ENCODE peak calls at places on chromosomes 11 and 22, in ten cellular contexts. P is left lung; O is mesenchymal stem cell; B is left ventricle myocardium inferior; N is IMR-90; H is heart right ventricle; Z is Caco-2; T is pancreas; S is NT2/D1; G is CD4-positive, CD25-positive, alpha-beta regulatory T cell. X is an unnamed sample. For H3K36me3 and H3K4me1, the result is how much of the 10 kb centered on the place peaks cover.

GRCh38 chr22:27349456-27349855 is 452.1 kb downstream of the MN1 start:
- DNase-seq in P (no peak), O (no peak), B (no peak), N (peak), H (no peak), Z (no peak), T (no peak), S (no peak), G (no peak), X (peak)

GRCh38 chr11:77179681-77180080 is 51.6 kb downstream of the MYO7A start:
- DNase-seq in P (peak), O (no peak), B (no peak), N (no peak), H (no peak), Z (no peak), T (peak), S (no peak), G (no peak), X (no peak)

GRCh38 chr22:18156878-18157713 is 7.1 kb downstream of the USP18 start:
- DNase-seq in P (no peak), O (peak), B (peak), N (peak), H (peak), Z (peak), T (no peak), S (peak), G (peak), X (peak)

GRCh38 chr22:50665738-50666137 is 6.9 kb upstream of the SHANK3 start:
- DNase-seq in P (no peak), O (no peak), B (no peak), N (no peak), H (no peak), Z (no peak), T (no peak), S (no peak), G (no peak), X (no peak)

GRCh38 chr22:37330200-37331033 is 48.1 kb downstream of the CYTH4 start:
- DNase-seq in P (peak), O (peak), B (no peak), N (peak), H (no peak), Z (peak), T (peak), S (peak), G (no peak), X (no peak)

GRCh38 chr22:39556970-39557811 is 13.4 kb upstream of the CACNA1I start:
- DNase-seq in P (no peak), O (peak), B (no peak), N (peak), H (no peak), Z (peak), T (no peak), S (no peak), G (no peak), X (peak)

GRCh38 chr11:111764621-111765020 is 1.6 kb downstream of the PPP2R1B start:
- DNase-seq in P (no peak), O (peak), B (no peak), N (peak), H (no peak), Z (no peak), T (no peak), S (no peak), G (no peak), X (no peak)

GRCh38 chr11:24043842-24044241 is 453.0 kb upstream of the LUZP2 start:
- DNase-seq in P (no peak), O (no peak), B (no peak), N (no peak), H (no peak), Z (no peak), T (no peak), S (no peak), G (no peak), X (no peak)

GRCh38 chr22:29914165-29914564 is 31.2 kb downstream of the MTMR3 start:
- DNase-seq in P (no peak), O (peak), B (no peak), N (peak), H (no peak), Z (no peak), T (no peak), S (no peak), G (no peak), X (peak)

GRCh38 chr11:11208994-11209393 is 144.1 kb downstream of the CSNK2A3 start:
- DNase-seq in P (no peak), O (no peak), B (no peak), N (no peak), H (no peak), Z (no peak), T (no peak), S (no peak), G (no peak), X (no peak)

GRCh38 chr11:72349616-72350218 is 84.6 kb downstream of the CLPB start:
- DNase-seq in P (no peak), O (no peak), B (peak), N (no peak), H (peak), Z (no peak), T (no peak), S (no peak), G (no peak), X (no peak)

GRCh38 chr22:47088480-47089145 is 326.2 kb downstream of the TBC1D22A start:
- DNase-seq in P (no peak), O (no peak), B (no peak), N (peak), H (no peak), Z (no peak), T (no peak), S (no peak), G (no peak), X (no peak)

GRCh38 chr11:12017243-12017678 is 8.8 kb upstream of the DKK3 start:
- DNase-seq in P (no peak), O (peak), B (no peak), N (peak), H (peak), Z (no peak), T (no peak), S (no peak), G (no peak), X (peak)

GRCh38 chr22:46366327-46366731 is 30.8 kb downstream of the TRMU start:
- DNase-seq in P (peak), O (no peak), B (no peak), N (no peak), H (no peak), Z (no peak), T (peak), S (no peak), G (no peak), X (no peak)

GRCh38 chr11:575324-575995 is 810 bp upstream of the PHRF1 start:
- DNase-seq in P (no peak), O (peak), B (no peak), N (no peak), H (no peak), Z (peak), T (peak), S (no peak), G (no peak), X (no peak)

GRCh38 chr22:21834869-21835268 is 32.6 kb downstream of the MAPK1 start:
- DNase-seq in P (no peak), O (no peak), B (no peak), N (no peak), H (no peak), Z (no peak), T (no peak), S (no peak), G (no peak), X (no peak)

GRCh38 chr11:75073459-75074190 is 23.1 kb downstream of the OR2AT4 start:
- DNase-seq in P (no peak), O (no peak), B (no peak), N (no peak), H (no peak), Z (peak), T (no peak), S (no peak), G (no peak), X (no peak)

GRCh38 chr11:126339866-126340434 is 15.5 kb upstream of the ST3GAL4 start:
- DNase-seq in P (no peak), O (no peak), B (peak), N (peak), H (peak), Z (no peak), T (no peak), S (no peak), G (no peak), X (no peak)

GRCh38 chr22:23057331-23057730 is 13.0 kb upstream of the GNAZ start:
- DNase-seq in P (no peak), O (no peak), B (no peak), N (no peak), H (no peak), Z (no peak), T (no peak), S (no peak), G (no peak), X (no peak)

GRCh38 chr11:111283945-111284481 is 14.3 kb upstream of the POU2AF3 start:
- DNase-seq in P (peak), O (peak), B (peak), N (peak), H (no peak), Z (no peak), T (peak), S (no peak), G (no peak), X (no peak)

GRCh38 chr11:34770111-34770510 is 146.1 kb downstream of the APIP start:
- DNase-seq in P (no peak), O (no peak), B (no peak), N (no peak), H (no peak), Z (no peak), T (no peak), S (no peak), G (no peak), X (no peak)

GRCh38 chr11:62622476-62622875 is 690 bp upstream of the B3GAT3 start:
- DNase-seq in P (no peak), O (no peak), B (no peak), N (no peak), H (no peak), Z (no peak), T (no peak), S (no peak), G (no peak), X (no peak)

GRCh38 chr11:62632492-62632891 is 10.7 kb upstream of the B3GAT3 start:
- DNase-seq in P (no peak), O (no peak), B (no peak), N (no peak), H (no peak), Z (no peak), T (no peak), S (no peak), G (no peak), X (no peak)

GRCh38 chr11:62621567-62622470 is at the start of gene B3GAT3:
- DNase-seq in P (peak), O (peak), B (peak), N (peak), H (peak), Z (peak), T (peak), S (peak), G (peak), X (peak)

GRCh38 chr11:62627718-62628117 is 5.9 kb upstream of the B3GAT3 start:
- DNase-seq in P (no peak), O (no peak), B (no peak), N (no peak), H (no peak), Z (no peak), T (no peak), S (no peak), G (no peak), X (no peak)
- H3K36me3 ChIP-seq in P (under half), O (half or more), B (half or more), N (half or more), H (half or more), Z (under half), T (half or more), S (half or more), G (half or more), X (half or more)

GRCh38 chr11:1750840-1751520 is 585 bp upstream of the IFITM10 start:
- DNase-seq in P (peak), O (peak), B (no peak), N (no peak), H (no peak), Z (no peak), T (peak), S (no peak), G (no peak), X (no peak)

GRCh38 chr11:1751521-1751921 is 1.1 kb upstream of the IFITM10 start:
- DNase-seq in P (no peak), O (no peak), B (peak), N (no peak), H (no peak), Z (no peak), T (no peak), S (no peak), G (no peak), X (no peak)

GRCh38 chr11:1749020-1749758 is 1.2 kb downstream of the IFITM10 start:
- DNase-seq in P (peak), O (peak), B (no peak), N (no peak), H (no peak), Z (no peak), T (peak), S (no peak), G (no peak), X (peak)

GRCh38 chr11:1749787-1750351 is 526 bp downstream of the IFITM10 start:
- DNase-seq in P (no peak), O (peak), B (no peak), N (peak), H (no peak), Z (no peak), T (peak), S (no peak), G (no peak), X (peak)

DNA sequence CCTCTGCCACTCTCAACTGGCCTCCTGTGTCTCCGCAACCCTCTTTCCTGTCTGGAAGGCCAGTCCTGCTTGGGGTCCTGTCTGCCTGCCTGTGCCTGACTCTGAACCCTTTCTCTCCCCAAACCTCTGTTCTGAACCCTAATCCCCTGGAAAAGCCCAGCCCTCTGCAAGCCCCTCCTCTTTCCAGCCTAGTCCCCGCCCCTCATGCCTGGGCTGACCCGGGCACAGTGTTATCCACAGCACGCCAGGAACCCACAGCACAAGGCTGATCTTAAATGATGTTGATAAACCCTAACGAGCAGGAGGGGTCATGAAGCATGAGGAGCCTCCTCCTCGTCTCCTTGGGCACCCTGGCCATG is at the start of gene IFITM10:
- DNase-seq in P (peak), O (no peak), B (peak), N (no peak), H (no peak), Z (no peak), T (no peak), S (no peak), G (no peak), X (no peak)
- H3K4me1 ChIP-seq in P (under half), O (under half), B (half or more), N (under half), H (half or more), Z (under half), T (under half), S (under half), G (under half), X (under half)

DNA sequence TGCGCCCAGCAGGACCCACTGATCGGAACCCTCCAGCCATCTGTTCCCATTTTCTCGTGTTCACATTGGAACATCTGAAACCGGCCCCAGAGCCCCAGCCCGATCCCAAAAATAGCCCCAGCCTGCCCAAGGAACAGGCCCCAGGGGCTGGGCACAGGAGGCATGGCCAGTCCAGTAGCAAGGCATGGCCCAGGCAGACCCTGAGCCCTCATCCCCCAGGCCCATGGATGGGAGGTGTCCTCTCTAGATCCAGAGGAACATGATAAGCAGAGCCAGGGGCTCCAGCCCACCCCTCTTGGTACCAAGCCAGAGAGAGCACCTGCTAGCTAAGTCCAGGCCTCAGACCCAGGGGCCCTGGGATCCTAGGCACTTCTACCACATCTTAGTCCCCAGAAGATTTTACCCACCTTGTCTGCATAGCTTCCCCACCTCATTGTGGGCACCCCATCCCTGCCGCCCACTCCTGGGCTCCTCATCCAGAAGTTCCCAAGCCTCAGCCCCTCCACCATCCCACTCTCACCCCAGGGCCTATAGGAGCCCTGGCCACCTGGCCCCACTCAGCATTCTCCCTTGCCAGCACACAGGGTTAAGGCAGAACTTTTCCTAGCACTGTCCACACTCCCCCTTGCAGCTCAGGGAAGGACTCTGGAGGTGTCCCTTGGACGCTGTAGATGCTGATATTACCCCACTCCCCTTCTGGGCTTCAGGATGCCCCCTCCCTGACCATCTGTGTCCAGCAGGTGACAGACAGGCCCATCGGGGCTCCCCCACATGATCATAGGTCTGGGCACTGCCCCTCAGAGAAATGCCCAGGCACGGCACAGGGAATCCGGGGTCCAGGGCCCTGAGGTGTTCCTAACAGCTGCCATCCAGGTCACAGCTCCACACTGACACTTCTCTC is 9.5 kb downstream of the BCL9L start:
- DNase-seq in P (peak), O (no peak), B (no peak), N (no peak), H (no peak), Z (no peak), T (peak), S (no peak), G (no peak), X (no peak)
- H3K4me3 ChIP-seq in P (peak), O (peak), B (peak), N (no peak), H (peak), Z (no peak), T (no peak), S (peak), G (peak), X (peak)

DNA sequence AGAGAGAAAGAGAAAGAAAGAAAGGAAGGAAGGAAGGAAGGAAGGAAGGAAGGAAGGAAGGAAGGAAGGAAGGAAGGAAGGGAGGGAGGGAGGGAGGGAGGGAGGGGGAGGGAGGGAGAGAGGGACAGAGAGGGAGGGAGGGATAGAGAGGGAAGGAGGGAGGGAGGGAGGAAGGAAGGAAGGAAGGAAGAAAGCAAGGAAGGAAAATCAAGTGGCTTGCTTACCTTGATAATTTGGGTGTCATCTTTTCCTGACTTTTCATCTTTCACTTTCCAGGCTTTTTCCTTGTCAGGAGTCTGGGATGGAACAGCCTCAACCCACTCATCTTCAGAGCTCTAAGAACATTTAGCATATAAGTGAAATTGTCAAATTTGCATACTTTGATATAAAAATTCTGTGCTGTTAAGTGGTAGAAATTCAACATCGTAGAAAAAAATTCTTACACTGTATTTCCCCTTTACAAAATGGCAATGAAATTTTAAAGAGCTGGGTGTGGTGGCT is 14.9 kb downstream of the CWF19L2 start:
- DNase-seq in P (no peak), O (no peak), B (no peak), N (no peak), H (no peak), Z (no peak), T (no peak), S (no peak), G (no peak), X (no peak)
- H3K36me3 ChIP-seq in P (under half), O (half or more), B (half or more), N (under half), H (half or more), Z (under half), T (under half), S (under half), G (half or more), X (half or more)

GRCh38 chr22:19824197-19825015 is 30.3 kb downstream of the GNB1L start:
- DNase-seq in P (no peak), O (no peak), B (no peak), N (no peak), H (no peak), Z (peak), T (no peak), S (no peak), G (no peak), X (no peak)
- H3K4me1 ChIP-seq in P (under half), O (under half), B (under half), N (under half), H (under half), Z (under half), T (under half), S (under half), G (under half), X (under half)

DNA sequence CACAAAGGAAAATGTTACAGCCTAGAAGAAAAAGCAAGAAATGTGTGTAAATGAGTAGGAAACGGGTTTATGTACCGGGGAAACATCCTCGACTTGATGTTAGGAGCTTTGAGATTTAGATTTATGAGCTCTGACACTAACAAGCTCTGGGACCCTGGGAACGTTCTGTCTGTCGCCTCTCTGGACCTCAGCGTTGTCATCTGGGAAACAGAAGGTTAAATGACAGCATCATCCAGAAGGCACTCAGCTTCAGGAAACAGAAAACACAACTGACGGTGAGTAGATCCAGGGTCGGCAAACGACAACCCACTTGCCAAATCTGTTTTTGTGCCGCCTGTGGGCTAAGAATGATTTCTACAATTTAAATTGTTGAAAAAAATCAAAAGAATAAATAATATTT is 46.9 kb upstream of the SYT13 start:
- DNase-seq in P (no peak), O (peak), B (no peak), N (no peak), H (peak), Z (no peak), T (no peak), S (no peak), G (no peak), X (no peak)
- H3K4me3 ChIP-seq in P (peak), O (no peak), B (peak), N (peak), H (peak), Z (no peak), T (no peak), S (no peak), G (no peak), X (no peak)

X was measured in adipocyte.